ENCODE peak calls at places on chromosomes 13 and 19, in five cellular contexts. O is cardiac muscle cell, V is progenitor cell of endocrine pancreas, T is upper lobe of right lung, W is IMR-90. J is an unnamed sample.

GRCh38 chr13:21749410-21749809 is 78.5 kb downstream of the FGF9 start:
- DNase-seq in O (no peak), V (no peak), T (no peak), W (peak), J (no peak)

GRCh38 chr13:30400376-30400775 is 21.9 kb upstream of the UBE2L5 start:
- DNase-seq in O (no peak), V (no peak), T (no peak), W (no peak), J (no peak)

GRCh38 chr19:44912854-44913253 is 1.6 kb upstream of the APOC1 start:
- DNase-seq in O (no peak), V (no peak), T (peak), W (no peak), J (no peak)

GRCh38 chr13:41942462-41943094 is 18.3 kb downstream of the VWA8 start:
- DNase-seq in O (peak), V (no peak), T (no peak), W (peak), J (no peak)

GRCh38 chr13:86792153-86792651 is 879.0 kb upstream of the SLITRK5 start:
- DNase-seq in O (no peak), V (no peak), T (no peak), W (no peak), J (no peak)

GRCh38 chr13:112247471-112248405 is 128.4 kb upstream of the SPACA7 start:
- DNase-seq in O (no peak), V (no peak), T (peak), W (no peak), J (no peak)

GRCh38 chr13:61960981-61961380 is 545.3 kb upstream of the PCDH20 start:
- DNase-seq in O (no peak), V (no peak), T (no peak), W (no peak), J (no peak)

GRCh38 chr13:113407531-113408393 is 43.8 kb upstream of the GRTP1 start:
- DNase-seq in O (no peak), V (no peak), T (peak), W (no peak), J (no peak)

GRCh38 chr19:34475975-34476594 is 5.5 kb upstream of the WTIP start:
- DNase-seq in O (no peak), V (no peak), T (no peak), W (peak), J (no peak)

GRCh38 chr19:50916069-50916468 is 4.9 kb upstream of the KLK4 start:
- DNase-seq in O (no peak), V (no peak), T (no peak), W (no peak), J (no peak)

GRCh38 chr13:47869780-47870179 is 131.3 kb downstream of the SUCLA2 start:
- DNase-seq in O (no peak), V (no peak), T (no peak), W (no peak), J (no peak)

GRCh38 chr13:59877933-59878332 is 285.8 kb downstream of the DIAPH3 start:
- DNase-seq in O (no peak), V (no peak), T (no peak), W (peak), J (no peak)

GRCh38 chr13:31035162-31035951 is 102.9 kb downstream of the TEX26 start:
- DNase-seq in O (no peak), V (no peak), T (no peak), W (peak), J (no peak)

GRCh38 chr19:10155834-10156233 is 36.1 kb upstream of the EIF3G start:
- DNase-seq in O (no peak), V (no peak), T (no peak), W (peak), J (no peak)

GRCh38 chr13:97753942-97754670 is 199.4 kb upstream of the IPO5 start:
- DNase-seq in O (no peak), V (no peak), T (no peak), W (no peak), J (no peak)

GRCh38 chr13:29507356-29507755 is 88.1 kb downstream of the SLC7A1 start:
- DNase-seq in O (no peak), V (no peak), T (peak), W (no peak), J (no peak)

GRCh38 chr13:44211286-44211685 is 162.3 kb upstream of the SERP2 start:
- DNase-seq in O (no peak), V (no peak), T (no peak), W (no peak), J (no peak)

GRCh38 chr13:71811344-71811743 is 55.7 kb downstream of the DACH1 start:
- DNase-seq in O (no peak), V (no peak), T (no peak), W (no peak), J (no peak)

GRCh38 chr19:36257512-36257876 is 42.6 kb downstream of the ZNF146 start:
- DNase-seq in O (no peak), V (peak), T (no peak), W (no peak), J (no peak)

GRCh38 chr13:113413178-113413897 is 40.0 kb downstream of the ADPRHL1 start:
- DNase-seq in O (no peak), V (no peak), T (peak), W (no peak), J (no peak)

GRCh38 chr13:50969691-50970090 is 60.1 kb downstream of the RNASEH2B start:
- DNase-seq in O (peak), V (no peak), T (no peak), W (no peak), J (no peak)

GRCh38 chr19:47538812-47539211 is 23.9 kb upstream of the NAPA start:
- DNase-seq in O (no peak), V (no peak), T (no peak), W (no peak), J (no peak)

GRCh38 chr19:15195987-15196682 is 4.7 kb downstream of the NOTCH3 start:
- DNase-seq in O (peak), V (peak), T (peak), W (no peak), J (no peak)

GRCh38 chr19:49058592-49058991 is 1.0 kb upstream of the CGB7 start:
- DNase-seq in O (peak), V (no peak), T (no peak), W (peak), J (no peak)

GRCh38 chr19:5137571-5138124 is 168.7 kb downstream of the KDM4B start:
- DNase-seq in O (peak), V (no peak), T (no peak), W (no peak), J (no peak)

GRCh38 chr13:111790621-111791020 is 276.3 kb upstream of the SOX1 start:
- DNase-seq in O (no peak), V (no peak), T (no peak), W (no peak), J (no peak)

GRCh38 chr19:22882797-22883196 is 50.7 kb downstream of the ZNF723 start:
- DNase-seq in O (no peak), V (no peak), T (no peak), W (peak), J (no peak)

GRCh38 chr13:33281951-33282595 is 3.5 kb downstream of the STARD13 start:
- DNase-seq in O (no peak), V (no peak), T (no peak), W (peak), J (no peak)

GRCh38 chr13:79387853-79388252 is 18.2 kb downstream of the RBM26 start:
- DNase-seq in O (no peak), V (no peak), T (no peak), W (no peak), J (no peak)

GRCh38 chr13:52348081-52348480 is 57.9 kb downstream of the THSD1 start:
- DNase-seq in O (no peak), V (no peak), T (no peak), W (peak), J (no peak)

GRCh38 chr19:50690439-50690838 is 29.2 kb downstream of the SHANK1 start:
- DNase-seq in O (no peak), V (no peak), T (no peak), W (no peak), J (no peak)

GRCh38 chr13:20401958-20402856 is 123.5 kb downstream of the CRYL1 start:
- DNase-seq in O (no peak), V (no peak), T (no peak), W (peak), J (no peak)

GRCh38 chr19:8306235-8307054 is 1.7 kb downstream of the CD320 start:
- DNase-seq in O (no peak), V (peak), T (peak), W (no peak), J (peak)

GRCh38 chr13:114067381-114067885 is 65.0 kb downstream of the RASA3 start:
- DNase-seq in O (no peak), V (no peak), T (no peak), W (peak), J (no peak)

GRCh38 chr19:872266-872951 is 12.9 kb downstream of the CFD start:
- DNase-seq in O (peak), V (no peak), T (peak), W (peak), J (no peak)

GRCh38 chr19:14091086-14091884 is 734 bp upstream of the SAMD1 start:
- DNase-seq in O (no peak), V (peak), T (peak), W (peak), J (peak)
- TF ChIP-seq CTCF in O (peak), V (peak), T (peak), W (peak), J (no peak)

GRCh38 chr19:54463531-54464043 is at the start of gene LENG9:
- DNase-seq in O (peak), V (peak), T (peak), W (peak), J (peak)

GRCh38 chr19:54461201-54462071 is 2.1 kb downstream of the LENG9 start:
- DNase-seq in O (no peak), V (no peak), T (no peak), W (peak), J (no peak)

GRCh38 chr19:54462072-54462712 is 1.4 kb downstream of the LENG9 start:
- DNase-seq in O (no peak), V (no peak), T (no peak), W (no peak), J (no peak)

GRCh38 chr19:54464044-54464623 is 556 bp upstream of the LENG9 start:
- DNase-seq in O (peak), V (peak), T (peak), W (peak), J (peak)

DNA sequence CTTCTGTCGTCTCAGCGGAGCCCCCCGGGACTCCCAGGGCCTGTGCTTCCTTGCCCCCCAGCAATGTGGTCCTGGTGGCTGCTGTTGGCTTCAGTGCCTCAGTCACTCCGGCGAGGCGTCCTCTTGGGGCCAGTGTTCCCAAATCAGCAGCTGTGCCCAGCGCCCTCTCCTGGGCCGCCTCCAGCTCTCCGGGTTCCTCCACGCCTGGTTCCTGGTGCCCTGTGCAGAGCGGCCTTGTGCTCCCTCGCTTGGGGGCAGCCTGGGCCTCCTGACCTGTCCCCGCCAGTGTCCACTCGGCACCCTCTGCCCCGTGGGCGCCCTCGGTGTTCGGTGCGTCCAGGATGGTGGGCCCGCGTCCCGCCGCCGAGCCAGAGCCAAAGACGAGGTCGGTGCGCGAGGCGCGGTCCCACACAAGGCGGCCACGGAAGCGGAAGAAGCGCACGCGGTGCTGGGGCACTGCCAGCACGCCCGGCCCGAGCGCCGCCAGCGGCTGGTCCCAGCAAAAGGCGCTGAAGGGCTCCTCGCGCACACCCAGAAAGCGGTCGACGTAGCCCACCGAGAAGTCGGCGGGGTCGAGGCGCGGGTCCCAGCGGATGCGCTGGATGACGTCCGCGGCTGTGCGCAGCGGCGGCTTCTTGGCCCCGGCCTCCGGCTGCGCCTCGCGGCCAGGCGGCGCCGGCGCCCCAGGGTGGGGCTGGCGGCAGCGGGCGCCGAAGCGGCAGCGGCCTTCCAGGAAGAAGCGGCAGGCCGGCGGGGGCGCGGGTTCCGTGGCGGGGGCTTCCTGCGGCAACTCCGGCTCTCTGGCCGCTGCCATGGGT is 656 bp downstream of the LENG9 start:
- DNase-seq in O (peak), V (no peak), T (peak), W (peak), J (peak)
- TF ChIP-seq CTCF in O (peak), V (peak), T (peak), W (peak), J (no peak)

DNA sequence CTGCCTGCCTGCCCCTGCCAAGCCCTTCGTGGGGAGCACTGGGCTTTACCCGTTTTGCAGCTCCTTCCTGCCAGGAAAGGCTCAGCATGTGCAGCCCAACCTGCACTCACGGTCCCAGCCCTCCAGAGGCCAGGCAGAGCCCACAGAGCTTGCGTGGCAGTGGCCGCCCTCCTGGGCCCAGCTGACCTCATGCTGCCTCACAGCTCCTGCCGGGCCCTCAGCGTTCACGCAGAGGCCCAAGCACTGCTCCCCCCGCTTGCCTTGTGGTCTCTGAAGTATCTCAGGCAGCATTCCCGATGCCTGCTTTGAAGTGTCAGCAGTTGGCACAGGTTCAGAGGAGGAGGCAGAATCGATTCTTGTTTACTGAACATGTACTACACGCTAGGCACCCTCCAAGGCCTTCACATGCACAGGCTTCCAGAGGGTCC is 32.5 kb downstream of the CAPN12 start:
- DNase-seq in O (no peak), V (no peak), T (no peak), W (peak), J (no peak)
- TF ChIP-seq CTCF in O (no peak), V (no peak), T (no peak), W (peak), J (no peak)

DNA sequence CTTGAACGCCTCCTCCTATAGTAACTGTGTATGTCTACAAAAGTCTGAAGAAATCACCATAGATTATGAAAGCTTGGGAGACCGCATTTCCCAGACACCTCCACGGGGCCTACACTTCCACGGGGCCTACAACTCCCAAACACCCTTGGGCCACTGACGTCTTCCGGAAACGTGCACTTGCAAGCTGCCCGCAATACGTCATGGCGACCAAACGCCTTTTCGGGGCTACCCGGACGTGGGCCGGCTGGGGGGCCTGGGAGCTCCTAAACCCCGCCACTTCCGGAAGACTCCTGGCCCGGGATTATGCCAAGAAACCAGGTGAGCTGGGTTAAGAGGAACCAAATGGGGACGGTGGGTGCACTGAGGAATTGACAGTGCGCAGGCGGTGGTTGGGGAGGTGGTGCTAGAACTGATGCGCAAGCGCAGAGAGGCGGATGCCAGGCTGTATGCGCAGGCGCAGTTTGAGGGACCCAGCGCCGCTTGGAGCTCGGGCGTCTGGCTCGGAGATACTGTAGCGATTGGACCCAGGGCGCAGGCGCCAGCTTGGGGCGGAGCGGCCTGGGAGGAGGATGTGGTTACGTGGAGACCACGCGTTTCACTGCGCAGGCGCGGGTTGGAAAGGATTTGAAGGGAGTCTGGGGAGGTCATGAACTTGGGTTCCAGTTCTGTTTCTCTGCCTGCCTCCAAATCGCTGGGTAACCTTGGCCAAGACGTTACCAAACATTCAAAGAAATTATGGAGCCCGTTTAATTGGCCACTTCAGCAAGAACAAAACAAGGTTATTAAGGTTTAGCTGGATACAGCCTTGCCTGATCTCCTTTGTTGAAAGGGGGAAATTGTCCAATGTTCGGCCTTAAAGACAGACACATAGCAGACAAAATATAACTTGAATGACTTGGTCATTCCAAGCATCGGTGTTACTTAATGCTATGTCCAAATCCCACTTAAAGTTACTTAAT is at the start of gene MRPL54:
- DNase-seq in O (peak), V (peak), T (peak), W (peak), J (peak)
- TF ChIP-seq CTCF in O (no peak), V (no peak), T (no peak), W (no peak), J (no peak)

GRCh38 chr19:18771328-18772242 is 19.5 kb downstream of the COMP start:
- DNase-seq in O (peak), V (no peak), T (no peak), W (no peak), J (no peak)
- TF ChIP-seq CTCF in O (peak), V (peak), T (peak), W (peak), J (no peak)

DNA sequence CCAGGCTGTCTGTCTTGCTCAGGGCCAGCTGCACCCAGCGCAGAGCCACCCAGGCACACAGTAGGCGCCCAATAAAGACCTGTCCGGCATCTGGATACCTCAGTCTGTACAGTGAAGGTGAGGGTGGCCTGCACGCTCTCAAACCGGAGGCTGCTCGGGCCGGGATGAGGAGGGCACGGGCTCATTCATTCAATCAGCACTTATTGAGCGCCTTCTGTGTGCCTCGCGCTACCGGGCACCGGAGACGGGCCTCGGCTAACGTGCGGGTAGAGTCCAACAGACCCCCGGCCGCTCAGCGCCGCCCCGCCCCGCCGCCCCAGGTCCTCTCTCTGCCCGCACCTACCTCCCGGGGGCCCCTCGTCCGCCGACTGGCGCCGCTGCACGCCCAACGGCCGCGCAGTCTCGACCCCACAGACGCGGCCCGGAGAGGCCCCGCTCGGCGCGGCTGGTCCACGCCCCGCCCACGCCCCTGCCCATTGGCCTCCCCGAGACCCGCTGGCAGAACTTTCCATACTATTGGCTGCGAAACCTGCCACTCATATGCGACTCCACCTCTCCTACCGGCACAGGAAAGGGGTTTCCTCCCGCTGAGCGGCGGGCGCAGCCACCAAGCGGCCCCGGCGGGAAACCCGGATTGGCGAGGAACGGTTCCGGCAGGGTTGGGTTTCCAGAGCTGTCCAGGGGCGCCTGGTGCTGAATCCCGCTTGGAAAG is at the start of gene SLC39A3:
- DNase-seq in O (peak), V (peak), T (peak), W (peak), J (peak)
- TF ChIP-seq CTCF in O (peak), V (no peak), T (peak), W (no peak), J (no peak)

DNA sequence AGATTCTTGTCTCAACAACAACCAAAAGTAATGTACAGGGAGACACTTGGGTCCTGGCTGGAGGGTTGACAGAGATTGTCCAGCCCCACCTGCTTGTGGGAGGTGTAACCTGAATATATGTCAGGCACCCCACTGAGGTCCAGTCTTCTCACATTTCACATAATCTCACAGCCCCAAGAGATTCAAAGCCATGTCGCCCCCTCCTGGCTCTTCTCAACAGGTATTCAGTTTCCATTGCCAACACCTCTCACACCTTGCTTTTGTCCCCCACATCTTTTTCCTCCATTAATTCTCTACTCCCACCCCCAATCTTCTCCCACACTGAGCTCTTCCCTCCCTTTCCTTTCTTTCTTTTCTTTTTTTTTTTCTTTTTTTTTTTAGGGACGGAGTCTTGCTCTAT is 11.2 kb downstream of the UNC13A start:
- DNase-seq in O (peak), V (no peak), T (no peak), W (no peak), J (no peak)
- TF ChIP-seq CTCF in O (peak), V (peak), T (no peak), W (peak), J (no peak)

GRCh38 chr13:80695841-80696240 is 354.9 kb upstream of the SPRY2 start:
- DNase-seq in O (peak), V (no peak), T (no peak), W (no peak), J (no peak)
- TF ChIP-seq CTCF in O (no peak), V (no peak), T (no peak), W (no peak), J (no peak)